ENCODE peak calls at places on chromosome 19, in four cellular contexts. One of them, this sample, is unnamed.

GRCh38 chr19:52007805-52008557 is at the start of gene ZNF615:
- DNase-seq in SK-N-SH: peak
- DNase-seq in neural progenitor cell: peak
- DNase-seq in PC-3: peak
- DNase-seq in this sample: peak

GRCh38 chr19:46076951-46077814 is 36.4 kb upstream of the IGFL4 start:
- DNase-seq in SK-N-SH: peak
- DNase-seq in neural progenitor cell: peak
- DNase-seq in PC-3: peak
- DNase-seq in this sample: peak

GRCh38 chr19:39502640-39503417 is 4.1 kb downstream of the DLL3 start:
- DNase-seq in SK-N-SH: peak
- DNase-seq in neural progenitor cell: peak
- DNase-seq in PC-3: no peak
- DNase-seq in this sample: no peak

GRCh38 chr19:15323496-15324235 is 8.7 kb downstream of the BRD4 start:
- DNase-seq in SK-N-SH: no peak
- DNase-seq in neural progenitor cell: no peak
- DNase-seq in PC-3: no peak
- DNase-seq in this sample: no peak

GRCh38 chr19:12484011-12484370 is 625 bp downstream of the ZNF709 start:
- DNase-seq in SK-N-SH: no peak
- DNase-seq in neural progenitor cell: no peak
- DNase-seq in PC-3: no peak
- DNase-seq in this sample: no peak

GRCh38 chr19:51440052-51440451 is 18.2 kb downstream of the SIGLEC8 start:
- DNase-seq in SK-N-SH: no peak
- DNase-seq in neural progenitor cell: no peak
- DNase-seq in PC-3: no peak
- DNase-seq in this sample: no peak

GRCh38 chr19:47414469-47414868 is 4.9 kb downstream of the MEIS3 start:
- DNase-seq in SK-N-SH: peak
- DNase-seq in neural progenitor cell: peak
- DNase-seq in PC-3: peak
- DNase-seq in this sample: no peak

GRCh38 chr19:40247735-40248262 is 21.3 kb upstream of the CCNP start:
- DNase-seq in SK-N-SH: no peak
- DNase-seq in neural progenitor cell: no peak
- DNase-seq in PC-3: no peak
- DNase-seq in this sample: no peak

GRCh38 chr19:14369399-14370168 is 11.7 kb upstream of the ADGRE5 start:
- DNase-seq in SK-N-SH: no peak
- DNase-seq in neural progenitor cell: no peak
- DNase-seq in PC-3: no peak
- DNase-seq in this sample: no peak

GRCh38 chr19:13027557-13027956 is 32.3 kb downstream of the NFIX start:
- DNase-seq in SK-N-SH: no peak
- DNase-seq in neural progenitor cell: no peak
- DNase-seq in PC-3: no peak
- DNase-seq in this sample: no peak

GRCh38 chr19:9306443-9306842 is 3.2 kb downstream of the ZNF699 start:
- DNase-seq in SK-N-SH: no peak
- DNase-seq in neural progenitor cell: no peak
- DNase-seq in PC-3: peak
- DNase-seq in this sample: no peak
- H3K4me3 ChIP-seq in SK-N-SH: no peak
- H3K4me3 ChIP-seq in neural progenitor cell: no peak
- H3K4me3 ChIP-seq in PC-3: peak
- H3K4me3 ChIP-seq in this sample: no peak

GRCh38 chr19:38024991-38025716 is 118.1 kb downstream of the SIPA1L3 start:
- DNase-seq in SK-N-SH: no peak
- DNase-seq in neural progenitor cell: no peak
- DNase-seq in PC-3: no peak
- DNase-seq in this sample: no peak
- H3K9ac ChIP-seq in SK-N-SH: no peak
- H3K9ac ChIP-seq in neural progenitor cell: no peak
- H3K9ac ChIP-seq in PC-3: no peak
- H3K9ac ChIP-seq in this sample: no peak

GRCh38 chr19:5436101-5436947 is 18.9 kb upstream of the ZNRF4 start:
- DNase-seq in SK-N-SH: peak
- DNase-seq in neural progenitor cell: peak
- DNase-seq in PC-3: peak
- DNase-seq in this sample: no peak
- H3K4me3 ChIP-seq in SK-N-SH: peak
- H3K4me3 ChIP-seq in neural progenitor cell: peak
- H3K4me3 ChIP-seq in PC-3: no peak
- H3K4me3 ChIP-seq in this sample: peak

GRCh38 chr19:21704320-21704719 is 63.1 kb downstream of the ZNF100 start:
- DNase-seq in SK-N-SH: no peak
- DNase-seq in neural progenitor cell: no peak
- DNase-seq in PC-3: no peak
- DNase-seq in this sample: no peak
- H3K9ac ChIP-seq in SK-N-SH: no peak
- H3K9ac ChIP-seq in neural progenitor cell: no peak
- H3K9ac ChIP-seq in PC-3: no peak
- H3K9ac ChIP-seq in this sample: no peak

DNA sequence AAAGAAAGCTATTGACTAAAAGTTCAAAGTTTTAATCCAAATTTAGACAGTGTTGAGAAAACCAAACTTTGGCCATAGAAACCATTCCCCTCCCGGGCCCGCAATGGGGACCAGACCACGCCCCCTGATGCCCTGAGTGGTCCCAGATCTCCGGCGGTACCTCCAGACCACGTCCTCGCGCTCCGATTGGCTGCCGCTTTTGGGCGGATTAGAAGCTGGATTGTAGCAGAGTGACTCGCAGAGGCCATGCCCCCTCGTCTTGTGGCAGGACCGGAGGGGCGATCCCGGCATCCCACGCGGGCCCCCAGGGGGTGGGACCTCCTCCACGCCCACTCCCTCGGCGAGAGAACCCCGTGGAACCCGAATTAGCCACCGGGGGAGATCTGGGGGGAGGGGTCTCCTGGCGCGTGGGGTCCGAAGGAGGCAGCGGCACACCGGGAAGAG is 812 bp upstream of the HSD17B14 start:
- DNase-seq in SK-N-SH: peak
- DNase-seq in neural progenitor cell: peak
- DNase-seq in PC-3: peak
- DNase-seq in this sample: no peak
- H3K4me3 ChIP-seq in SK-N-SH: peak
- H3K4me3 ChIP-seq in neural progenitor cell: peak
- H3K4me3 ChIP-seq in PC-3: peak
- H3K4me3 ChIP-seq in this sample: peak

GRCh38 chr19:34308381-34309367 is 54.3 kb downstream of the GARRE1 start:
- DNase-seq in SK-N-SH: no peak
- DNase-seq in neural progenitor cell: no peak
- DNase-seq in PC-3: no peak
- DNase-seq in this sample: peak

GRCh38 chr19:34306824-34307223 is 52.5 kb downstream of the GARRE1 start:
- DNase-seq in SK-N-SH: no peak
- DNase-seq in neural progenitor cell: no peak
- DNase-seq in PC-3: no peak
- DNase-seq in this sample: no peak

GRCh38 chr19:34305221-34306058 is 51.1 kb downstream of the GARRE1 start:
- DNase-seq in SK-N-SH: no peak
- DNase-seq in neural progenitor cell: no peak
- DNase-seq in PC-3: no peak
- DNase-seq in this sample: no peak

GRCh38 chr19:34309368-34310138 is 55.2 kb downstream of the GARRE1 start:
- DNase-seq in SK-N-SH: no peak
- DNase-seq in neural progenitor cell: no peak
- DNase-seq in PC-3: no peak
- DNase-seq in this sample: no peak

GRCh38 chr19:34306213-34306661 is 51.9 kb downstream of the GARRE1 start:
- DNase-seq in SK-N-SH: no peak
- DNase-seq in neural progenitor cell: no peak
- DNase-seq in PC-3: no peak
- DNase-seq in this sample: no peak
- H3K9ac ChIP-seq in SK-N-SH: no peak
- H3K9ac ChIP-seq in neural progenitor cell: no peak
- H3K9ac ChIP-seq in PC-3: no peak
- H3K9ac ChIP-seq in this sample: no peak

DNA sequence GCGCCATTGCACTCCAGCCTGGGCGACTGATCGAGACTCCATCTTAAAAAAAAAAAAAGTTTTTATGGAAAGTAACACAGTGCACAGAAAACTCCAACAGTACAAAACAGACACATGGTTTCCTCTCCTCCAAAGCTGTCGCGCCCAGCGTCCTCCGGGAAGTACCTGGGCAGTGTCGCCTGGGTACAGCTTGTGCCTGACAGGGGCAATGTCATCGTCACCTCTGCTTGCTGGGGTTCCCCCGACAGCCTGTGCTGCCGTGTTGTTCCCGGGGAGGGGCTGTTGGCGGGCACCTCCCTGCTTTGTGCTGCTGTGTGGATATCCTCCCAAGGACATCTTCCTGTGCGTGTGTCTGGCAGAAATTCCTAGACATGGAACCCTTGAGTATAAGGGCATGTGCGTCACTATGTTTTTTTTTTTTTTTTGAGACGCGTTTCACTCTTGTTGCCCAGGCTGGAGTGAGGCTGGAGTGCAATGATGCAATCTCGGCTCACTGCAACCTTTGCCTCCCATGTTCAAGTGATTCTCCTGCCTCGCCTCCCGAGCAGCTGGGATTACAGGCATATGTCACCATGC is 2.4 kb upstream of the F2RL3 start:
- DNase-seq in SK-N-SH: no peak
- DNase-seq in neural progenitor cell: no peak
- DNase-seq in PC-3: peak
- DNase-seq in this sample: no peak
- H3K4me3 ChIP-seq in SK-N-SH: no peak
- H3K4me3 ChIP-seq in neural progenitor cell: no peak
- H3K4me3 ChIP-seq in PC-3: peak
- H3K4me3 ChIP-seq in this sample: no peak

GRCh38 chr19:7489609-7490044 is 792 bp upstream of the PEX11G start:
- DNase-seq in SK-N-SH: no peak
- DNase-seq in neural progenitor cell: peak
- DNase-seq in PC-3: no peak
- DNase-seq in this sample: no peak
- H3K9ac ChIP-seq in SK-N-SH: no peak
- H3K9ac ChIP-seq in neural progenitor cell: no peak
- H3K9ac ChIP-seq in PC-3: peak
- H3K9ac ChIP-seq in this sample: no peak

GRCh38 chr19:2811735-2812413 is 7.8 kb upstream of the ZNF554 start:
- DNase-seq in SK-N-SH: peak
- DNase-seq in neural progenitor cell: no peak
- DNase-seq in PC-3: no peak
- DNase-seq in this sample: no peak
- H3K4me3 ChIP-seq in SK-N-SH: no peak
- H3K4me3 ChIP-seq in neural progenitor cell: no peak
- H3K4me3 ChIP-seq in PC-3: no peak
- H3K4me3 ChIP-seq in this sample: no peak

This sample was measured in SK-N-MC.